ENCODE peak calls at places on chromosomes 2 and 18, in ten cellular contexts. T, Y, I, E, B, M, Q, V, N and S are unnamed samples.

GRCh38 chr18:5417342-5417741 is 121.8 kb upstream of the ZBTB14 start:
- DNase-seq in T (peak), Y (no peak), I (peak), E (no peak), B (no peak), M (no peak), Q (no peak), V (no peak), N (no peak), S (no peak)

GRCh38 chr2:111897924-111898702 is at the start of gene MERTK:
- DNase-seq in T (peak), Y (peak), I (peak), E (peak), B (no peak), M (peak), Q (peak), V (peak), N (no peak), S (peak)

GRCh38 chr2:54724150-54724559 is 693 bp downstream of the EML6 start:
- DNase-seq in T (peak), Y (peak), I (no peak), E (no peak), B (no peak), M (peak), Q (peak), V (peak), N (peak), S (no peak)

GRCh38 chr2:239880396-239880795 is 144.7 kb downstream of the NDUFA10 start:
- DNase-seq in T (no peak), Y (no peak), I (no peak), E (no peak), B (no peak), M (no peak), Q (no peak), V (no peak), N (no peak), S (peak)

GRCh38 chr2:33477473-33478468 is 1.3 kb downstream of the RASGRP3 start:
- DNase-seq in T (no peak), Y (no peak), I (peak), E (no peak), B (no peak), M (peak), Q (no peak), V (peak), N (no peak), S (peak)

GRCh38 chr2:232132179-232132578 is 170.7 kb downstream of the DIS3L2 start:
- DNase-seq in T (no peak), Y (no peak), I (no peak), E (no peak), B (no peak), M (no peak), Q (no peak), V (no peak), N (no peak), S (no peak)

GRCh38 chr2:43323810-43324588 is 97.6 kb upstream of the ZFP36L2 start:
- DNase-seq in T (no peak), Y (no peak), I (no peak), E (peak), B (no peak), M (no peak), Q (no peak), V (no peak), N (no peak), S (no peak)

GRCh38 chr2:26692814-26693286 is 328 bp downstream of the KCNK3 start:
- DNase-seq in T (peak), Y (peak), I (no peak), E (no peak), B (no peak), M (peak), Q (peak), V (peak), N (no peak), S (no peak)

GRCh38 chr2:45205985-45206384 is 196.7 kb upstream of the SIX2 start:
- DNase-seq in T (no peak), Y (no peak), I (no peak), E (no peak), B (no peak), M (no peak), Q (no peak), V (no peak), N (no peak), S (no peak)

GRCh38 chr18:80154293-80154692 is 45.2 kb downstream of the ADNP2 start:
- DNase-seq in T (peak), Y (peak), I (no peak), E (no peak), B (peak), M (peak), Q (peak), V (no peak), N (no peak), S (no peak)

GRCh38 chr2:71611781-71612545 is 158.6 kb downstream of the DYSF start:
- DNase-seq in T (no peak), Y (no peak), I (no peak), E (peak), B (no peak), M (no peak), Q (no peak), V (no peak), N (no peak), S (peak)

GRCh38 chr2:158560259-158560658 is 103.5 kb downstream of the PKP4 start:
- DNase-seq in T (no peak), Y (no peak), I (no peak), E (no peak), B (no peak), M (no peak), Q (no peak), V (no peak), N (no peak), S (no peak)

GRCh38 chr2:43127208-43127940 is 99.0 kb downstream of the ZFP36L2 start:
- DNase-seq in T (peak), Y (no peak), I (no peak), E (no peak), B (no peak), M (no peak), Q (peak), V (no peak), N (no peak), S (peak)

GRCh38 chr18:78619854-78620253 is 359.8 kb upstream of the SALL3 start:
- DNase-seq in T (no peak), Y (no peak), I (no peak), E (no peak), B (no peak), M (no peak), Q (no peak), V (no peak), N (no peak), S (no peak)

GRCh38 chr2:226514895-226515294 is 284.7 kb downstream of the IRS1 start:
- DNase-seq in T (no peak), Y (peak), I (no peak), E (no peak), B (no peak), M (no peak), Q (peak), V (peak), N (no peak), S (no peak)

GRCh38 chr18:79585395-79586370 is 93.9 kb upstream of the CTDP1 start:
- DNase-seq in T (no peak), Y (no peak), I (peak), E (no peak), B (no peak), M (no peak), Q (no peak), V (no peak), N (no peak), S (no peak)

GRCh38 chr18:29191263-29191662 is 1014.3 kb upstream of the CDH2 start:
- DNase-seq in T (peak), Y (peak), I (no peak), E (no peak), B (no peak), M (peak), Q (peak), V (peak), N (no peak), S (no peak)

GRCh38 chr2:142897807-142898206 is 20.3 kb downstream of the KYNU start:
- DNase-seq in T (no peak), Y (no peak), I (no peak), E (no peak), B (no peak), M (no peak), Q (no peak), V (no peak), N (no peak), S (no peak)

GRCh38 chr2:112765251-112765650 is 842 bp upstream of the CKAP2L start:
- DNase-seq in T (no peak), Y (no peak), I (no peak), E (no peak), B (no peak), M (no peak), Q (no peak), V (no peak), N (no peak), S (no peak)

GRCh38 chr18:2878656-2879330 is 32.0 kb downstream of the EMILIN2 start:
- DNase-seq in T (no peak), Y (peak), I (no peak), E (no peak), B (no peak), M (no peak), Q (no peak), V (no peak), N (no peak), S (no peak)

DNA sequence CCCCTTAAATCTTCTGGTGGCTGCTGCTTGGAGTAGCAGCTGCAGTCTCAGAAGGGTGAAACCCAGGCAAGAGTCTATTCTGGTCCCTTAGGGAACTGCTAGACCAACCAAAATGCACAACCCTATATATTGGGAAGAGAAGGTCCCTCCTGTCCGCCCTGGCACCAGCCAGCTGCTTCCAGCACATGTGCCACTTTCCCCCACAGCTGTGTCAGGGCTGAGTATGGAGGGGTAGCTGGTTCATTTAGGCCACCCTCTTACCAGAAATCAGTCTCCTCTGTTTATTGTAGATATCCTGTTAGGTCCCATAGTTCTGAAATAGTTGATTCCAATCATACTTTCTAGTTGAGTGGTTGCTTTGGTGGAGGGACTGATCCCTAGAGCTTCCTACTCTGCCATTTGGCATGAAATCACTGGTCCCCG is 68.9 kb downstream of the BIRC6 start:
- DNase-seq in T (peak), Y (peak), I (no peak), E (no peak), B (no peak), M (no peak), Q (peak), V (peak), N (no peak), S (no peak)
- H3K4me3 ChIP-seq in T (no peak), Y (no peak), I (no peak), E (no peak), B (no peak), M (no peak), Q (no peak), V (no peak), N (no peak), S (no peak)

GRCh38 chr2:65605427-65606058 is 173.1 kb upstream of the SPRED2 start:
- DNase-seq in T (no peak), Y (no peak), I (no peak), E (no peak), B (peak), M (no peak), Q (no peak), V (no peak), N (no peak), S (no peak)
- H3K4me3 ChIP-seq in T (no peak), Y (no peak), I (no peak), E (no peak), B (peak), M (no peak), Q (no peak), V (no peak), N (no peak), S (no peak)

DNA sequence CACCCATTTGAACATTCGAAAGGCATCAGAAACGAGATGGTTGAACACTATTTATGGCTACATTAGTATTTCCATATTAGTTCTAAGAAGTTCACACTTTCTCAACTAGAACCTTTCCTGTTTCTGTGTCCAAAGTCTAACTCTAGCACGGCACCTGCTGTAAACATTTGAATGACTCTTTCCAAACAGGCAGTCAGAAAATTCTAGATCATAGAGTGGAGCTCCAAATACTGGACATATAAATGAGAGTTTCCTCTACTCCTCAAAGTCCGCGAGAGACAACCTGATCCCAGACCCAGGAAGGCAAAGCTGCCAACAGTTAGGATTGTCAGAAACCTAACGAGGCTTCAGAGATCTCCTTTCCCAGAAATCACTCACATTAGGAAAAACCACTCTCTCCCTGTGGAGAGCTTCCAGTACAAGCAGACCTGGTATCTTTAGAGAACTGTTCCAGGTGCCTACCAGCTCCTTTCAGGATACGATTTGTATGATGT is 10.6 kb downstream of the RND3 start:
- DNase-seq in T (no peak), Y (peak), I (no peak), E (no peak), B (no peak), M (peak), Q (peak), V (peak), N (no peak), S (no peak)
- H3K4me3 ChIP-seq in T (no peak), Y (peak), I (no peak), E (no peak), B (no peak), M (peak), Q (no peak), V (no peak), N (no peak), S (peak)

DNA sequence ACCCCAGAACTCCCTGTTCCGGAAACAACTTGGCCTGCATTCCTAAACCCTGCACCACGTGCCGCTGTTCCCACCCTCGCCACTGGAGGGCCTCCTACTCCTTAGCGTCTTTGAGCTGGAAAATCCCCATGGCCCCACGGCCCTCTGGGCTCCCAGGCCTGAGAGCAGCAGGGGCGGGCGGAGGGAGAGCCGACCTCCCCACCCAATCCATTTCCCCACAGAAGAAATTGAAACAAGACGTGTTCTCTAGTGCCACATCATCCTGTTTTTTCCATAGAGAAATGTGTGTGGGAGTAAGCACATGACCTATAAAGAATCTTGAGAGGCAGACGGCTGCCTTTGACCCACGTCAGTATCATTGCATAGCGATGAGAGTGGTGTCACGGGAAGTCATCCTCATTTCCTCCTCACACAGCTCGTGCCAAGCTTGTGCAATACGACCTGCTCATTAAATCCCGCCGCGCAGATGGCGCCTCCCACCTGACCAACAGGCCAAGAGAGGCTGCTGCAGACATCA is 79.2 kb downstream of the LAMA1 start:
- DNase-seq in T (peak), Y (peak), I (no peak), E (peak), B (no peak), M (peak), Q (peak), V (peak), N (no peak), S (no peak)
- H3K4me3 ChIP-seq in T (peak), Y (peak), I (no peak), E (no peak), B (no peak), M (no peak), Q (peak), V (no peak), N (no peak), S (no peak)

GRCh38 chr2:200787351-200788128 is 24.2 kb upstream of the BZW1 start:
- DNase-seq in T (peak), Y (peak), I (no peak), E (no peak), B (no peak), M (peak), Q (peak), V (peak), N (no peak), S (no peak)
- H3K4me3 ChIP-seq in T (peak), Y (no peak), I (no peak), E (no peak), B (no peak), M (peak), Q (no peak), V (no peak), N (no peak), S (no peak)